ENCODE peak calls at places on chromosomes 5 and 9, in ten cellular contexts. S, N, H, M, L, I, P, W, K and J are unnamed samples.

GRCh38 chr9:89226076-89226475 is 47.5 kb upstream of the SHC3 start:
- DNase-seq in S (no peak), N (no peak), H (peak; percentile 69), M (no peak), L (no peak), I (peak; percentile 69), P (no peak), W (no peak), K (no peak), J (no peak)

GRCh38 chr9:116683535-116683934 is 3.6 kb upstream of the TRIM32 start:
- DNase-seq in S (no peak), N (no peak), H (no peak), M (no peak), L (no peak), I (no peak), P (no peak), W (no peak), K (no peak), J (no peak)

GRCh38 chr9:109241207-109241606 is 74.2 kb upstream of the FRRS1L start:
- DNase-seq in S (no peak), N (no peak), H (no peak), M (no peak), L (no peak), I (no peak), P (no peak), W (no peak), K (no peak), J (no peak)

GRCh38 chr9:75087279-75087823 is 604 bp downstream of the NMRK1 start:
- DNase-seq in S (no peak), N (peak; percentile 45), H (peak; percentile 69), M (no peak), L (peak; percentile 56), I (no peak), P (no peak), W (peak; percentile 31), K (no peak), J (peak; percentile 43)

GRCh38 chr5:78778538-78778937 is 130.0 kb upstream of the LHFPL2 start:
- DNase-seq in S (no peak), N (no peak), H (no peak), M (no peak), L (peak; percentile 29), I (no peak), P (no peak), W (no peak), K (no peak), J (no peak)

GRCh38 chr5:160463775-160464465 is 42.3 kb downstream of the PTTG1 start:
- DNase-seq in S (no peak), N (peak; percentile 72), H (peak; percentile 66), M (no peak), L (peak; percentile 87), I (no peak), P (no peak), W (no peak), K (no peak), J (no peak)

GRCh38 chr9:88746029-88746743 is 211.2 kb downstream of the NXNL2 start:
- DNase-seq in S (peak; percentile 88), N (no peak), H (peak; percentile 95), M (no peak), L (peak; percentile 92), I (no peak), P (no peak), W (no peak), K (no peak), J (no peak)

GRCh38 chr9:27292646-27293045 is 4.3 kb downstream of the EQTN start:
- DNase-seq in S (peak; percentile 66), N (no peak), H (peak; percentile 13), M (peak; percentile 88), L (peak; percentile 28), I (no peak), P (no peak), W (no peak), K (no peak), J (no peak)

GRCh38 chr5:98927988-98928801 is 612 bp downstream of the CHD1 start:
- DNase-seq in S (peak; percentile 88), N (peak; percentile 78), H (peak; percentile 76), M (peak; percentile 95), L (peak; percentile 29), I (peak; percentile 66), P (peak; percentile 71), W (peak; percentile 38), K (peak; percentile 50), J (no peak)

GRCh38 chr5:58094031-58094430 is 365.9 kb downstream of the PLK2 start:
- DNase-seq in S (no peak), N (peak; percentile 93), H (no peak), M (no peak), L (peak; percentile 38), I (no peak), P (peak; percentile 47), W (no peak), K (no peak), J (no peak)

GRCh38 chr9:79263666-79264460 is 307.9 kb upstream of the TLE4 start:
- DNase-seq in S (no peak), N (no peak), H (no peak), M (no peak), L (peak; percentile 41), I (no peak), P (no peak), W (no peak), K (no peak), J (no peak)

GRCh38 chr5:30667293-30667692 is 526.2 kb upstream of the CDH6 start:
- DNase-seq in S (no peak), N (no peak), H (no peak), M (no peak), L (no peak), I (no peak), P (no peak), W (no peak), K (no peak), J (no peak)

GRCh38 chr9:130331573-130331972 is 66.0 kb downstream of the HMCN2 start:
- DNase-seq in S (peak; percentile 96), N (peak; percentile 72), H (peak; percentile 72), M (no peak), L (peak; percentile 80), I (no peak), P (no peak), W (no peak), K (no peak), J (no peak)

GRCh38 chr9:85237478-85237877 is 504.3 kb downstream of the AGTPBP1 start:
- DNase-seq in S (no peak), N (no peak), H (no peak), M (no peak), L (no peak), I (no peak), P (no peak), W (no peak), K (no peak), J (no peak)

GRCh38 chr9:85521331-85522197 is 220.2 kb downstream of the AGTPBP1 start:
- DNase-seq in S (no peak), N (no peak), H (no peak), M (peak; percentile 91), L (no peak), I (no peak), P (peak; percentile 89), W (no peak), K (no peak), J (no peak)

GRCh38 chr5:43227655-43228054 is 35.6 kb downstream of the NIM1K start:
- DNase-seq in S (no peak), N (peak; percentile 67), H (peak; percentile 78), M (no peak), L (peak; percentile 43), I (no peak), P (no peak), W (no peak), K (no peak), J (no peak)

GRCh38 chr5:73514418-73514817 is 16.2 kb downstream of the BTF3 start:
- DNase-seq in S (no peak), N (no peak), H (no peak), M (no peak), L (no peak), I (no peak), P (no peak), W (no peak), K (no peak), J (no peak)

DNA sequence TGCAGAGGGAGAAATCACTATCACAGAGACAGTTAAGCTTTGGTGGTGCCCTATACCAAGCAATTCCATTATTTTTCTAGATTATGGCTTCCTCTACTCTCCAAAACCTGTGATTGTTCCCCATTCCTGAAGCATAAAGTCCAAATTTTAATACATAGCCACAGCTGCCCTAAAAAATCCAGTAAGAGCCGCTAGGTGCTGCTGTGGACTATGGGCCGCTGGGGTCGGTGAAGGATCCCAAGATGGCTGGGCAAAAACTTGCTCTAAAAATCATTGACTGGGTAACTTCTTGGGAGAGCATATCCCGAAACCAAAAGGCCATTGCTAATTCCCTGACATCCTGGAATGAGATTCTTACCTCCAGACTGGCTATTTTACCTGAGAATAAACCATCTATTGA is 245.3 kb downstream of the NFIB start:
- DNase-seq in S (no peak), N (no peak), H (no peak), M (no peak), L (no peak), I (no peak), P (no peak), W (no peak), K (no peak), J (no peak)
- TF ChIP-seq CTCF in S (no peak), N (no peak), H (no peak), M (no peak), L (no peak), I (no peak), P (no peak), W (no peak), K (no peak), J (no peak)

GRCh38 chr5:53476531-53477480 is 3.6 kb upstream of the FST start:
- DNase-seq in S (no peak), N (no peak), H (no peak), M (no peak), L (no peak), I (no peak), P (no peak), W (no peak), K (no peak), J (no peak)
- TF ChIP-seq CTCF in S (no peak), N (no peak), H (no peak), M (no peak), L (no peak), I (no peak), P (no peak), W (no peak), K (no peak), J (no peak)

GRCh38 chr9:127707766-127708165 is 978 bp downstream of the CFAP157 start:
- DNase-seq in S (no peak), N (no peak), H (no peak), M (no peak), L (no peak), I (no peak), P (no peak), W (peak; percentile 58), K (no peak), J (no peak)
- TF ChIP-seq CTCF in S (no peak), N (no peak), H (no peak), M (no peak), L (no peak), I (no peak), P (no peak), W (no peak), K (no peak), J (no peak)

GRCh38 chr5:19064094-19064493 is 923.9 kb downstream of the CDH18 start:
- DNase-seq in S (no peak), N (no peak), H (no peak), M (no peak), L (no peak), I (no peak), P (no peak), W (no peak), K (no peak), J (no peak)
- TF ChIP-seq CTCF in S (no peak), N (no peak), H (no peak), M (no peak), L (no peak), I (no peak), P (no peak), W (no peak), K (no peak), J (no peak)

GRCh38 chr9:1303911-1304310 is 253.8 kb downstream of the DMRT2 start:
- DNase-seq in S (no peak), N (no peak), H (no peak), M (no peak), L (no peak), I (no peak), P (no peak), W (no peak), K (no peak), J (no peak)
- TF ChIP-seq CTCF in S (no peak), N (no peak), H (no peak), M (no peak), L (no peak), I (no peak), P (no peak), W (no peak), K (no peak), J (no peak)